ENCODE peak calls at places on chromosomes 5 and 9, in five cellular contexts. E is ascending aorta, O is germinal center, S is DMS79 treated with DMSO at 0.1 percent for 48 hours, P is HTR-8/SVneo. Y is an unnamed sample.

GRCh38 chr9:113910036-113910639 is 34.0 kb downstream of the ZNF618 start:
- DNase-seq in E (no peak), O (no peak), S (peak; percentile 83), P (no peak), Y (no peak)

GRCh38 chr5:149002761-149003689 is 59.8 kb downstream of the SH3TC2 start:
- DNase-seq in E (no peak), O (no peak), S (no peak), P (peak; percentile 53), Y (no peak)

GRCh38 chr9:12956261-12956660 is 181.4 kb downstream of the LURAP1L start:
- DNase-seq in E (no peak), O (no peak), S (no peak), P (no peak), Y (no peak)

GRCh38 chr9:8401961-8402701 is 602.6 kb upstream of the DMAC1 start:
- DNase-seq in E (no peak), O (no peak), S (peak; percentile 74), P (no peak), Y (no peak)

GRCh38 chr5:7548576-7548975 is 152.6 kb downstream of the ADCY2 start:
- DNase-seq in E (no peak), O (no peak), S (peak; percentile 22), P (no peak), Y (no peak)

GRCh38 chr5:95078868-95079267 is 206.0 kb downstream of the MCTP1 start:
- DNase-seq in E (no peak), O (no peak), S (no peak), P (no peak), Y (no peak)

GRCh38 chr5:141330299-141331080 is at the start of gene PCDHGA1:
- DNase-seq in E (no peak), O (peak; percentile 40), S (no peak), P (peak; percentile 73), Y (no peak)

GRCh38 chr9:131398204-131398603 is 4.3 kb downstream of the PRRC2B start:
- DNase-seq in E (no peak), O (no peak), S (peak; percentile 81), P (no peak), Y (no peak)

GRCh38 chr9:4308482-4308881 is 8.6 kb upstream of the GLIS3 start:
- DNase-seq in E (no peak), O (no peak), S (no peak), P (no peak), Y (no peak)

GRCh38 chr9:127684576-127684975 is 22.2 kb upstream of the CFAP157 start:
- DNase-seq in E (no peak), O (no peak), S (no peak), P (peak; percentile 70), Y (no peak)

GRCh38 chr9:136333486-136333885 is 6.1 kb downstream of the GPSM1 start:
- DNase-seq in E (no peak), O (no peak), S (no peak), P (no peak), Y (no peak)

GRCh38 chr5:139638736-139639618 is 9.2 kb upstream of the CXXC5 start:
- DNase-seq in E (no peak), O (no peak), S (peak; percentile 56), P (no peak), Y (no peak)

GRCh38 chr9:37449877-37450632 is 15.2 kb downstream of the ZBTB5 start:
- DNase-seq in E (no peak), O (no peak), S (no peak), P (no peak), Y (no peak)

Y was measured in omental fat pad.